ENCODE peak calls at places on chromosome X, in seven cellular contexts. One of them, this sample, is unnamed. For H3K4me1, the result is how much of the 10 kb centered on the place peaks cover.

GRCh38 chrX:9899640-9900075 is 67.5 kb upstream of the CLDN34 start:
- DNase-seq in K562: no peak
- DNase-seq in ovary: peak
- DNase-seq in right cardiac atrium: no peak
- DNase-seq in fibroblast of lung: peak
- DNase-seq in keratinocyte: no peak
- DNase-seq in GM23338: no peak
- DNase-seq in this sample: no peak

GRCh38 chrX:55488559-55489314 is 911 bp downstream of the USP51 start:
- DNase-seq in GM23338: peak
- DNase-seq in ovary: peak
- DNase-seq in fibroblast of lung: peak
- DNase-seq in right cardiac atrium: peak
- DNase-seq in keratinocyte: no peak
- DNase-seq in K562: peak
- DNase-seq in this sample: peak

GRCh38 chrX:151006410-151007109 is 23.4 kb downstream of the HMGB3 start:
- DNase-seq in ovary: no peak
- DNase-seq in GM23338: no peak
- DNase-seq in K562: no peak
- DNase-seq in right cardiac atrium: no peak
- DNase-seq in fibroblast of lung: no peak
- DNase-seq in keratinocyte: no peak
- DNase-seq in this sample: no peak

GRCh38 chrX:52934704-52935468 is 23.4 kb downstream of the FAM156A start:
- DNase-seq in fibroblast of lung: peak
- DNase-seq in right cardiac atrium: peak
- DNase-seq in keratinocyte: no peak
- DNase-seq in GM23338: peak
- DNase-seq in ovary: peak
- DNase-seq in K562: peak
- DNase-seq in this sample: peak

GRCh38 chrX:151701531-151701930 is 6.3 kb downstream of the PRRG3 start:
- DNase-seq in K562: no peak
- DNase-seq in GM23338: no peak
- DNase-seq in fibroblast of lung: no peak
- DNase-seq in right cardiac atrium: no peak
- DNase-seq in ovary: no peak
- DNase-seq in keratinocyte: no peak
- DNase-seq in this sample: no peak

GRCh38 chrX:13283968-13284914 is 35.6 kb downstream of the ATXN3L start:
- DNase-seq in right cardiac atrium: no peak
- DNase-seq in GM23338: peak
- DNase-seq in K562: no peak
- DNase-seq in ovary: no peak
- DNase-seq in keratinocyte: no peak
- DNase-seq in fibroblast of lung: peak
- DNase-seq in this sample: no peak

GRCh38 chrX:17170973-17171372 is 204.0 kb upstream of the NHS start:
- DNase-seq in fibroblast of lung: no peak
- DNase-seq in right cardiac atrium: no peak
- DNase-seq in ovary: peak
- DNase-seq in keratinocyte: no peak
- DNase-seq in GM23338: no peak
- DNase-seq in K562: no peak
- DNase-seq in this sample: no peak

GRCh38 chrX:16212436-16212835 is 45.2 kb downstream of the MAGEB17 start:
- DNase-seq in keratinocyte: no peak
- DNase-seq in fibroblast of lung: no peak
- DNase-seq in right cardiac atrium: no peak
- DNase-seq in GM23338: peak
- DNase-seq in K562: peak
- DNase-seq in ovary: no peak
- DNase-seq in this sample: no peak

GRCh38 chrX:121150217-121150616 is 102.8 kb downstream of the GLUD2 start:
- DNase-seq in right cardiac atrium: no peak
- DNase-seq in GM23338: no peak
- DNase-seq in ovary: no peak
- DNase-seq in fibroblast of lung: no peak
- DNase-seq in K562: no peak
- DNase-seq in keratinocyte: no peak
- DNase-seq in this sample: no peak

GRCh38 chrX:20046270-20046669 is 55.4 kb upstream of the BCLAF3 start:
- DNase-seq in K562: no peak
- DNase-seq in right cardiac atrium: no peak
- DNase-seq in ovary: no peak
- DNase-seq in fibroblast of lung: no peak
- DNase-seq in GM23338: no peak
- DNase-seq in keratinocyte: no peak
- DNase-seq in this sample: no peak

GRCh38 chrX:149630681-149631292 is 805 bp downstream of the TMEM185A start:
- DNase-seq in K562: no peak
- DNase-seq in fibroblast of lung: peak
- DNase-seq in ovary: peak
- DNase-seq in GM23338: no peak
- DNase-seq in right cardiac atrium: no peak
- DNase-seq in keratinocyte: no peak
- DNase-seq in this sample: no peak

GRCh38 chrX:154370882-154371770 is 3.3 kb downstream of the FLNA start:
- DNase-seq in K562: peak
- DNase-seq in fibroblast of lung: peak
- DNase-seq in keratinocyte: peak
- DNase-seq in right cardiac atrium: peak
- DNase-seq in GM23338: peak
- DNase-seq in ovary: peak
- DNase-seq in this sample: peak
- H3K4me1 ChIP-seq in K562: half or more
- H3K4me1 ChIP-seq in fibroblast of lung: under half
- H3K4me1 ChIP-seq in keratinocyte: under half
- H3K4me1 ChIP-seq in right cardiac atrium: under half
- H3K4me1 ChIP-seq in GM23338: under half
- H3K4me1 ChIP-seq in ovary: under half
- H3K4me1 ChIP-seq in this sample: half or more

GRCh38 chrX:24026403-24026801 is 584 bp downstream of the KLHL15 start:
- DNase-seq in right cardiac atrium: no peak
- DNase-seq in ovary: no peak
- DNase-seq in keratinocyte: no peak
- DNase-seq in fibroblast of lung: no peak
- DNase-seq in K562: peak
- DNase-seq in GM23338: peak
- DNase-seq in this sample: no peak

GRCh38 chrX:24023972-24024664 is 2.9 kb downstream of the KLHL15 start:
- DNase-seq in right cardiac atrium: no peak
- DNase-seq in fibroblast of lung: no peak
- DNase-seq in GM23338: no peak
- DNase-seq in ovary: no peak
- DNase-seq in keratinocyte: no peak
- DNase-seq in K562: no peak
- DNase-seq in this sample: no peak

GRCh38 chrX:24024819-24025740 is 1.9 kb downstream of the KLHL15 start:
- DNase-seq in GM23338: peak
- DNase-seq in fibroblast of lung: peak
- DNase-seq in right cardiac atrium: peak
- DNase-seq in ovary: peak
- DNase-seq in keratinocyte: no peak
- DNase-seq in K562: peak
- DNase-seq in this sample: peak

GRCh38 chrX:24025741-24026402 is 1.1 kb downstream of the KLHL15 start:
- DNase-seq in fibroblast of lung: peak
- DNase-seq in ovary: peak
- DNase-seq in keratinocyte: no peak
- DNase-seq in GM23338: peak
- DNase-seq in right cardiac atrium: no peak
- DNase-seq in K562: no peak
- DNase-seq in this sample: no peak

GRCh38 chrX:24023538-24023937 is 3.4 kb downstream of the KLHL15 start:
- DNase-seq in ovary: no peak
- DNase-seq in GM23338: no peak
- DNase-seq in keratinocyte: no peak
- DNase-seq in right cardiac atrium: no peak
- DNase-seq in fibroblast of lung: no peak
- DNase-seq in K562: no peak
- DNase-seq in this sample: no peak
- H3K4me3 ChIP-seq in ovary: peak
- H3K4me3 ChIP-seq in GM23338: peak
- H3K4me3 ChIP-seq in keratinocyte: peak
- H3K4me3 ChIP-seq in right cardiac atrium: peak
- H3K4me3 ChIP-seq in fibroblast of lung: peak
- H3K4me3 ChIP-seq in K562: peak
- H3K4me3 ChIP-seq in this sample: peak

GRCh38 chrX:40148439-40149285 is 50.9 kb upstream of the BCOR start:
- DNase-seq in keratinocyte: no peak
- DNase-seq in right cardiac atrium: no peak
- DNase-seq in ovary: no peak
- DNase-seq in K562: peak
- DNase-seq in GM23338: peak
- DNase-seq in fibroblast of lung: no peak
- DNase-seq in this sample: no peak
- H3K4me1 ChIP-seq in keratinocyte: under half
- H3K4me1 ChIP-seq in right cardiac atrium: under half
- H3K4me1 ChIP-seq in ovary: under half
- H3K4me1 ChIP-seq in K562: half or more
- H3K4me1 ChIP-seq in GM23338: under half
- H3K4me1 ChIP-seq in fibroblast of lung: under half
- H3K4me1 ChIP-seq in this sample: half or more

GRCh38 chrX:2897311-2897689 is 31.8 kb downstream of the ARSD start:
- DNase-seq in K562: no peak
- DNase-seq in right cardiac atrium: no peak
- DNase-seq in keratinocyte: no peak
- DNase-seq in ovary: no peak
- DNase-seq in fibroblast of lung: no peak
- DNase-seq in GM23338: no peak
- DNase-seq in this sample: no peak
- H3K4me3 ChIP-seq in K562: no peak
- H3K4me3 ChIP-seq in right cardiac atrium: no peak
- H3K4me3 ChIP-seq in keratinocyte: peak
- H3K4me3 ChIP-seq in ovary: no peak
- H3K4me3 ChIP-seq in fibroblast of lung: no peak
- H3K4me3 ChIP-seq in GM23338: no peak
- H3K4me3 ChIP-seq in this sample: no peak

This sample was measured in left ventricle myocardium inferior.